ENCODE peak calls at places on chromosome 14, in nine cellular contexts. One of them, this sample, is unnamed.

GRCh38 chr14:76919811-76920571 is 93.8 kb downstream of the LRRC74A start:
- DNase-seq in HFFc6: peak; percentile 40
- DNase-seq in Right ventricle myocardium superior: peak; percentile 69
- DNase-seq in astrocyte of the spinal cord: peak; percentile 88
- DNase-seq in WTC11: no peak
- DNase-seq in NCI-H2029: peak; percentile 53
- DNase-seq in anterior cingulate cortex: peak; percentile 66
- DNase-seq in cardiac muscle cell: no peak
- DNase-seq in T-helper 9 cell: no peak
- DNase-seq in this sample: peak; percentile 67

GRCh38 chr14:34018125-34018524 is 67.3 kb upstream of the EGLN3 start:
- DNase-seq in HFFc6: no peak
- DNase-seq in Right ventricle myocardium superior: no peak
- DNase-seq in astrocyte of the spinal cord: no peak
- DNase-seq in WTC11: no peak
- DNase-seq in NCI-H2029: no peak
- DNase-seq in anterior cingulate cortex: no peak
- DNase-seq in cardiac muscle cell: no peak
- DNase-seq in T-helper 9 cell: no peak
- DNase-seq in this sample: no peak

GRCh38 chr14:33796356-33796755 is 154.5 kb downstream of the EGLN3 start:
- DNase-seq in HFFc6: peak; percentile 9
- DNase-seq in Right ventricle myocardium superior: no peak
- DNase-seq in astrocyte of the spinal cord: peak; percentile 71
- DNase-seq in WTC11: no peak
- DNase-seq in NCI-H2029: no peak
- DNase-seq in anterior cingulate cortex: no peak
- DNase-seq in cardiac muscle cell: no peak
- DNase-seq in T-helper 9 cell: no peak
- DNase-seq in this sample: no peak

GRCh38 chr14:89247457-89248122 is 169.4 kb downstream of the FOXN3 start:
- DNase-seq in HFFc6: no peak
- DNase-seq in Right ventricle myocardium superior: no peak
- DNase-seq in astrocyte of the spinal cord: no peak
- DNase-seq in WTC11: no peak
- DNase-seq in NCI-H2029: no peak
- DNase-seq in anterior cingulate cortex: no peak
- DNase-seq in cardiac muscle cell: no peak
- DNase-seq in T-helper 9 cell: no peak
- DNase-seq in this sample: no peak

GRCh38 chr14:39875028-39875427 is 442.8 kb upstream of the FBXO33 start:
- DNase-seq in HFFc6: no peak
- DNase-seq in Right ventricle myocardium superior: no peak
- DNase-seq in astrocyte of the spinal cord: no peak
- DNase-seq in WTC11: no peak
- DNase-seq in NCI-H2029: no peak
- DNase-seq in anterior cingulate cortex: no peak
- DNase-seq in cardiac muscle cell: no peak
- DNase-seq in T-helper 9 cell: no peak
- DNase-seq in this sample: no peak

GRCh38 chr14:34043627-34044372 is 92.9 kb upstream of the EGLN3 start:
- DNase-seq in HFFc6: no peak
- DNase-seq in Right ventricle myocardium superior: no peak
- DNase-seq in astrocyte of the spinal cord: no peak
- DNase-seq in WTC11: no peak
- DNase-seq in NCI-H2029: peak; percentile 75
- DNase-seq in anterior cingulate cortex: no peak
- DNase-seq in cardiac muscle cell: no peak
- DNase-seq in T-helper 9 cell: peak; percentile 56
- DNase-seq in this sample: peak; percentile 65

GRCh38 chr14:61555056-61555838 is 140.1 kb upstream of the HIF1A start:
- DNase-seq in HFFc6: peak; percentile 72
- DNase-seq in Right ventricle myocardium superior: no peak
- DNase-seq in astrocyte of the spinal cord: peak; percentile 44
- DNase-seq in WTC11: no peak
- DNase-seq in NCI-H2029: no peak
- DNase-seq in anterior cingulate cortex: no peak
- DNase-seq in cardiac muscle cell: no peak
- DNase-seq in T-helper 9 cell: no peak
- DNase-seq in this sample: peak; percentile 13

GRCh38 chr14:102759416-102759815 is 17.8 kb upstream of the TRAF3 start:
- DNase-seq in HFFc6: no peak
- DNase-seq in Right ventricle myocardium superior: no peak
- DNase-seq in astrocyte of the spinal cord: no peak
- DNase-seq in WTC11: no peak
- DNase-seq in NCI-H2029: peak; percentile 16
- DNase-seq in anterior cingulate cortex: no peak
- DNase-seq in cardiac muscle cell: no peak
- DNase-seq in T-helper 9 cell: no peak
- DNase-seq in this sample: no peak

GRCh38 chr14:66070542-66071319 is 415.4 kb upstream of the CCDC196 start:
- DNase-seq in HFFc6: no peak
- DNase-seq in Right ventricle myocardium superior: no peak
- DNase-seq in astrocyte of the spinal cord: peak; percentile 7
- DNase-seq in WTC11: peak; percentile 91
- DNase-seq in NCI-H2029: peak; percentile 23
- DNase-seq in anterior cingulate cortex: no peak
- DNase-seq in cardiac muscle cell: peak; percentile 73
- DNase-seq in T-helper 9 cell: peak; percentile 73
- DNase-seq in this sample: peak; percentile 97

GRCh38 chr14:92886337-92886736 is 36.6 kb upstream of the CHGA start:
- DNase-seq in HFFc6: no peak
- DNase-seq in Right ventricle myocardium superior: no peak
- DNase-seq in astrocyte of the spinal cord: no peak
- DNase-seq in WTC11: no peak
- DNase-seq in NCI-H2029: no peak
- DNase-seq in anterior cingulate cortex: no peak
- DNase-seq in cardiac muscle cell: no peak
- DNase-seq in T-helper 9 cell: no peak
- DNase-seq in this sample: no peak

GRCh38 chr14:23346693-23347405 is 5.8 kb downstream of the SLC22A17 start:
- DNase-seq in HFFc6: no peak
- DNase-seq in Right ventricle myocardium superior: no peak
- DNase-seq in astrocyte of the spinal cord: no peak
- DNase-seq in WTC11: peak; percentile 29
- DNase-seq in NCI-H2029: no peak
- DNase-seq in anterior cingulate cortex: no peak
- DNase-seq in cardiac muscle cell: no peak
- DNase-seq in T-helper 9 cell: no peak
- DNase-seq in this sample: peak; percentile 62

This sample was measured in endodermal cell.